ENCODE peak calls at places on chromosome 14, in seven cellular contexts. C is GM12878, T is HepG2, V is IMR-90, W is K562, L is A549, F is H1. K is an unnamed sample. For H3K9me3, the result is how much of the 10 kb centered on the place peaks cover.

GRCh38 chr14:100308112-100308792 is 2.0 kb upstream of the SLC25A29 start:
- DNase-seq in C (no peak), V (no peak), W (no peak), L (peak), F (no peak), T (no peak), K (no peak)

GRCh38 chr14:70108419-70108818 is 80.3 kb downstream of the SLC8A3 start:
- DNase-seq in W (no peak), L (no peak), T (no peak), F (no peak), C (no peak), V (no peak), K (no peak)

GRCh38 chr14:96090441-96091148 is 51.4 kb downstream of the C14orf132 start:
- DNase-seq in C (no peak), F (no peak), V (peak), T (no peak), W (no peak), L (no peak), K (no peak)

GRCh38 chr14:37420622-37421021 is 174.4 kb downstream of the FOXA1 start:
- DNase-seq in V (no peak), T (no peak), W (no peak), C (no peak), F (no peak), L (no peak), K (no peak)

GRCh38 chr14:38078393-38078792 is 129.3 kb upstream of the SSTR1 start:
- DNase-seq in F (no peak), C (no peak), L (no peak), V (no peak), T (no peak), W (no peak), K (no peak)

GRCh38 chr14:34461334-34462131 is 507 bp downstream of the SPTSSA start:
- DNase-seq in F (no peak), T (peak), C (no peak), W (peak), V (peak), L (peak), K (peak)

GRCh38 chr14:81314443-81315175 is 85.5 kb downstream of the STON2 start:
- DNase-seq in F (no peak), C (no peak), V (no peak), W (no peak), T (no peak), L (no peak), K (no peak)

GRCh38 chr14:104724981-104725771 is 1.1 kb downstream of the ADSS1 start:
- DNase-seq in V (no peak), W (peak), T (peak), C (no peak), L (peak), F (peak), K (no peak)

GRCh38 chr14:89921346-89921745 is 33.2 kb downstream of the EFCAB11 start:
- DNase-seq in V (peak), T (no peak), F (no peak), L (no peak), C (no peak), W (no peak), K (no peak)

GRCh38 chr14:36513012-36513420 is 7.0 kb downstream of the NKX2-1 start:
- DNase-seq in W (no peak), C (no peak), T (no peak), F (no peak), V (no peak), L (no peak), K (no peak)

GRCh38 chr14:45891417-45892080 is 638.5 kb upstream of the MIS18BP1 start:
- DNase-seq in V (no peak), L (no peak), F (peak), W (no peak), C (no peak), T (no peak), K (no peak)

GRCh38 chr14:87899228-87899627 is 93.8 kb downstream of the GALC start:
- DNase-seq in C (no peak), V (no peak), T (no peak), W (no peak), F (no peak), L (no peak), K (no peak)

GRCh38 chr14:98912655-98913054 is 359.3 kb downstream of the BCL11B start:
- DNase-seq in T (no peak), W (no peak), C (no peak), L (no peak), V (no peak), F (no peak), K (no peak)

GRCh38 chr14:50766338-50766886 is 64.5 kb downstream of the NIN start:
- DNase-seq in W (no peak), F (no peak), T (no peak), V (no peak), C (no peak), L (no peak), K (no peak)

GRCh38 chr14:90981658-90982057 is 78.8 kb downstream of the RPS6KA5 start:
- DNase-seq in W (no peak), L (no peak), T (no peak), F (no peak), C (no peak), V (no peak), K (no peak)

GRCh38 chr14:96176275-96176674 is 28.4 kb upstream of the BDKRB2 start:
- DNase-seq in V (peak), W (no peak), T (no peak), F (no peak), L (no peak), C (no peak), K (no peak)

GRCh38 chr14:75254381-75254821 is 24.2 kb upstream of the FOS start:
- DNase-seq in F (no peak), W (no peak), C (no peak), L (no peak), T (no peak), V (no peak), K (no peak)

GRCh38 chr14:72850360-72850759 is 43.5 kb downstream of the DPF3 start:
- DNase-seq in L (no peak), C (no peak), V (no peak), F (no peak), T (peak), W (no peak), K (no peak)

GRCh38 chr14:23636317-23637211 is at the start of gene DHRS2:
- DNase-seq in C (no peak), T (peak), W (no peak), L (no peak), F (no peak), V (no peak), K (peak)

GRCh38 chr14:66496188-66496807 is 10.1 kb downstream of the CCDC196 start:
- DNase-seq in L (no peak), F (no peak), W (no peak), T (no peak), C (no peak), V (no peak), K (no peak)

GRCh38 chr14:99118046-99118721 is 153.8 kb downstream of the BCL11B start:
- DNase-seq in V (no peak), T (no peak), W (no peak), L (no peak), C (no peak), F (peak), K (no peak)

GRCh38 chr14:66330218-66330617 is 156.0 kb upstream of the CCDC196 start:
- DNase-seq in C (no peak), W (no peak), T (no peak), V (no peak), F (no peak), L (no peak), K (no peak)

GRCh38 chr14:92099802-92100201 is 6.6 kb downstream of the ATXN3 start:
- DNase-seq in C (no peak), F (no peak), V (peak), T (no peak), W (no peak), L (no peak), K (no peak)

GRCh38 chr14:70663707-70664179 is 22.0 kb downstream of the TTC9 start:
- DNase-seq in W (no peak), C (peak), T (no peak), F (no peak), L (no peak), V (peak), K (no peak)

GRCh38 chr14:69979882-69980281 is 100.7 kb downstream of the SMOC1 start:
- DNase-seq in W (no peak), L (no peak), V (no peak), C (no peak), F (no peak), T (no peak), K (no peak)

GRCh38 chr14:72054929-72055328 is 122.7 kb downstream of the RGS6 start:
- DNase-seq in W (no peak), T (no peak), L (no peak), C (no peak), V (no peak), F (no peak), K (no peak)

GRCh38 chr14:92687681-92688433 is 60.6 kb downstream of the LGMN start:
- DNase-seq in V (no peak), W (no peak), C (no peak), F (peak), L (no peak), T (no peak), K (no peak)

GRCh38 chr14:69694730-69695663 is 71.9 kb upstream of the SRSF5 start:
- DNase-seq in T (no peak), W (peak), F (no peak), C (no peak), V (peak), L (no peak), K (no peak)

GRCh38 chr14:100621806-100622205 is 34.6 kb upstream of the BEGAIN start:
- DNase-seq in L (peak), V (no peak), F (no peak), W (peak), C (no peak), T (no peak), K (peak)

GRCh38 chr14:74483321-74483720 is 9.8 kb downstream of the NPC2 start:
- DNase-seq in F (no peak), T (no peak), V (peak), W (no peak), L (no peak), C (no peak), K (no peak)

GRCh38 chr14:84024231-84024630 is 1505.7 kb upstream of the FLRT2 start:
- DNase-seq in L (no peak), F (no peak), T (no peak), C (no peak), W (no peak), V (no peak), K (no peak)

GRCh38 chr14:100486025-100486828 is 101.0 kb downstream of the BEGAIN start:
- DNase-seq in T (peak), F (peak), L (peak), W (peak), V (peak), C (peak), K (no peak)

GRCh38 chr14:74402264-74403251 is 23.5 kb downstream of the SYNDIG1L start:
- DNase-seq in V (no peak), W (no peak), L (no peak), F (no peak), T (no peak), C (no peak), K (no peak)

GRCh38 chr14:100049220-100049619 is 16.0 kb upstream of the EVL start:
- DNase-seq in T (peak), F (no peak), C (no peak), W (no peak), L (no peak), V (peak), K (no peak)

GRCh38 chr14:57061009-57061711 is 207.5 kb downstream of the EXOC5 start:
- DNase-seq in C (no peak), F (no peak), W (no peak), T (no peak), V (no peak), L (no peak), K (no peak)
- TF ChIP-seq CTCF in C (no peak), F (no peak), W (no peak), T (no peak), V (no peak), L (no peak), K (no peak)

DNA sequence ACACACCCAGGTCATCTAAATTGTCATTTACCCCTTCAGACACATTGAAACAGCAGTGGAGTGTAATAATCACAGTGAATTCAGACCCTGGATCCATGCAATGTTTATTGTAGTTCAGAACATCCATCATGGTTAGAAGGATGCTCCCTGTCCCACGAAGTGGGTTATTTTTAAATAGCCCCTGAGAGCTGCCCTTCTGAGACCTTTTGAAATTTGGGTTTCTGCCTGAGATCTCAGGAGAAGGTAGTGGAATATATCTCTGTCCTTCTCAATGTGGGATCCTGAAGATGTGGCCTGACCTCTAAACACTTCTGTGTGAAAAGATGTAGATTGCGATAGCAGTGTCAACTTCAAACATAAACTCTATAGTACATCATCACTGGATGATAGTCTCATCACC is 1080.6 kb downstream of the TMEM121 start:
- DNase-seq in F (no peak), C (no peak), T (no peak), W (no peak), V (no peak), L (no peak), K (no peak)
- H3K9me3 ChIP-seq in F (half or more), C (under half), T (under half), W (under half), V (under half), L (under half), K (under half)

GRCh38 chr14:22039938-22040780 is 366.5 kb upstream of the OR4E1 start:
- DNase-seq in W (no peak), L (peak), F (no peak), V (no peak), T (peak), C (no peak), K (peak)
- TF ChIP-seq CEBPB in W (no peak), L (no peak), F (no peak), V (no peak), T (no peak), C (no peak), K (no peak)

DNA sequence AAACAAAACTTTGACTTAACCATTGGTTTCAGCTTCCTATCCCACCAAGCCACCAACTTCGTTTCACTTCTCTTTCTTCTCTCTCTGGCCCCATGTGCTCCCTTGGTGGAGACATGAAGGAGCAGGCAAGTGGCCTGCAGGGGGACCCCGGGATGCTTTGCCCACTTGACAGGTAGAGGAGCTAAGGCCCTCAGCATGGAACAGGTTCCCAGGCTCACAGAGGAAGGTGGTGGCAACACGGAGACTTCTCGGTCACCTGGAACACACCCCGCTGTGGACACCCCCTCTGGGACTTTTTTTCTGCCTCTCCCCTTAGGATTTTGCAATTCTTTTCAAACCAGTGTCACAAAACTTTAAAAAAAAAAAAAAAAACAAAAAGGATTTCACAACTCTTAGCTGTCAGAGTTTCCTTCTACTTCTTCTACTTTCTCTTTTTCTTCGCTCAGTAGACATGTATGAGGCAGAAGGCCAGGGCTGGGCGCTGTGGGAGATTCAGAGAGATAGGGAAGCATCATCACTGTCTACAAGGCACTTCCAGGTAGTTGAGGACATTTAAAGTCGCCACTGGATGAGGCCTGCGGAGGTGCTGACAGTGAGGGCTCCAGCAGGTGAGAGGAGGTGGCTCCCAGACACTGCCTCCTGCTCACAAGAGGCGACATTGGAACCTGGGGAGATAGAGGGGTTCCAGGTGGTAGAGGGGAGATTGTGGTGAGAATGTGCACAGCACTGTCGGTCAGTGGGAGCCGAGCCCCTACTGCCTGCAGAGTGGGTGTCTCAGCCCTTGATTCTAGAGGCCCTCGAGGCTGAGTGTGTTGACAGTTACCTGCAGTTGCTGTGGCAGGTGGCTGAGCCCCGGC is 119.6 kb downstream of the GCH1 start:
- DNase-seq in L (peak), T (peak), F (no peak), V (no peak), C (no peak), W (no peak), K (no peak)
- TF ChIP-seq CTCF in L (no peak), T (peak), F (peak), V (no peak), C (peak), W (peak), K (no peak)

GRCh38 chr14:105837349-105838063 is 311.1 kb downstream of the TMEM121 start:
- DNase-seq in L (no peak), F (no peak), W (no peak), T (no peak), C (no peak), V (no peak), K (no peak)

GRCh38 chr14:105838107-105838506 is 311.7 kb downstream of the TMEM121 start:
- DNase-seq in W (no peak), L (no peak), V (no peak), F (no peak), C (no peak), T (no peak), K (no peak)

GRCh38 chr14:105838591-105839424 is 312.4 kb downstream of the TMEM121 start:
- DNase-seq in V (no peak), F (no peak), W (no peak), L (no peak), T (no peak), C (no peak), K (no peak)

GRCh38 chr14:105836730-105837129 is 310.3 kb downstream of the TMEM121 start:
- DNase-seq in W (no peak), F (no peak), V (no peak), L (no peak), C (no peak), T (no peak), K (no peak)

DNA sequence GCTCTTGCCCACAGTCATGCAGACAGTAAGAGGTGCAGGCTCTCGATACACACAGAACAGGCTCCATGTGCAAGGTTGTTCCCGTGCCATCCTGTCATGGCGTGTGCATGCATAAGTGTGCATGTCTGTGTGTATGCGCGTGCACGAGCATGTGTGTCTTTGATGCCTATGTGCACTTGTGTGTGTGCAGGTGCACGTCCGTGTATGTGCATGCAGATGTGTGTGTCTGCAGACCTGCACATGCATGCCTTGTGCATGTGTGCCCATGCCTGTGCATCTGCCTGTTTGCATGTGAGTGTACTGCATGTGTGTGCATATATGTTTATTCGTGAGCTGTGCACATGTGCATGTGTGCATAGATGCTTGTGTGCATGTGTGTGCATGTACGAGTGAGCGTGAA is 309.8 kb downstream of the TMEM121 start:
- DNase-seq in F (no peak), C (no peak), L (no peak), V (no peak), T (no peak), W (no peak), K (no peak)
- H3K9me3 ChIP-seq in F (half or more), C (under half), L (under half), V (half or more), T (under half), W (under half), K (under half)

GRCh38 chr14:52553002-52553670 is 500 bp downstream of the GPR137C start:
- DNase-seq in F (peak), T (no peak), C (no peak), V (no peak), L (no peak), W (no peak), K (no peak)
- TF ChIP-seq CEBPB in F (no peak), T (no peak), C (no peak), V (no peak), L (no peak), W (no peak), K (no peak)

GRCh38 chr14:103002578-103003350 is 54.6 kb downstream of the CDC42BPB start:
- DNase-seq in T (peak), W (no peak), V (no peak), C (no peak), L (peak), F (no peak), K (no peak)
- TF ChIP-seq CTCF in T (no peak), W (peak), V (peak), C (no peak), L (no peak), F (no peak), K (peak)

GRCh38 chr14:20035938-20036337 is at the start of gene OR4K13:
- DNase-seq in F (no peak), C (no peak), W (no peak), L (no peak), T (no peak), V (no peak), K (no peak)
- H3K9me3 ChIP-seq in F (under half), C (under half), W (under half), L (under half), T (under half), V (under half), K (under half)

GRCh38 chr14:76995279-76996035 is 33.1 kb downstream of the IRF2BPL start:
- DNase-seq in F (peak), C (no peak), W (no peak), V (no peak), L (no peak), T (no peak), K (no peak)

GRCh38 chr14:76996563-76997146 is 31.9 kb downstream of the IRF2BPL start:
- DNase-seq in C (no peak), T (no peak), L (no peak), W (no peak), V (no peak), F (no peak), K (no peak)

GRCh38 chr14:77000340-77001235 is 27.9 kb downstream of the IRF2BPL start:
- DNase-seq in V (peak), F (no peak), L (no peak), C (no peak), W (no peak), T (no peak), K (no peak)

GRCh38 chr14:76998777-76999366 is 29.6 kb downstream of the IRF2BPL start:
- DNase-seq in W (no peak), C (no peak), V (no peak), L (no peak), T (peak), F (no peak), K (no peak)

GRCh38 chr14:76997257-76997970 is 31.1 kb downstream of the IRF2BPL start:
- DNase-seq in F (no peak), C (no peak), W (no peak), V (peak), L (no peak), T (no peak), K (no peak)
- TF ChIP-seq CEBPB in F (no peak), C (no peak), W (no peak), V (no peak), L (no peak), T (no peak), K (no peak)

GRCh38 chr14:64952598-64953309 is 10.2 kb upstream of the GPX2 start:
- DNase-seq in T (no peak), F (no peak), L (peak), C (peak), V (no peak), W (peak), K (no peak)
- TF ChIP-seq CTCF in T (peak), F (peak), L (no peak), C (peak), V (no peak), W (peak), K (peak)

K was measured in HCT116.